ENCODE peak calls at places on chromosome 20, in five cellular contexts. W is Caki2; S is stimulated activated CD4-positive, alpha-beta T cell treated with anti-CD3 and anti-CD28 coated beads, Interleukin-12 subunit alpha, Interleukin-12 subunit beta, amount 100 ng/mL, for 4 hours; Y is stomach; K is C1 segment of cervical spinal cord. E is an unnamed sample.

GRCh38 chr20:56773731-56774130 is 144.6 kb downstream of the TFAP2C start:
- DNase-seq in S (no peak), W (no peak), Y (no peak), K (no peak), E (no peak)

GRCh38 chr20:32985596-32985995 is 18.6 kb downstream of the SUN5 start:
- DNase-seq in S (no peak), Y (no peak), K (no peak), W (no peak), E (no peak)

GRCh38 chr20:62027116-62027515 is 38.6 kb downstream of the TAF4 start:
- DNase-seq in S (no peak), Y (no peak), K (no peak), W (no peak), E (no peak)

GRCh38 chr20:50848846-50849673 is 54.2 kb downstream of the BCAS4 start:
- DNase-seq in W (no peak), K (peak), Y (peak), S (no peak), E (no peak)

GRCh38 chr20:54123587-54124180 is 50.1 kb downstream of the CYP24A1 start:
- DNase-seq in S (no peak), K (no peak), W (peak), Y (peak), E (peak)

GRCh38 chr20:55882922-55883321 is 122.4 kb downstream of the CBLN4 start:
- DNase-seq in Y (no peak), S (no peak), K (no peak), W (peak), E (no peak)

GRCh38 chr20:44098657-44099056 is 88.3 kb downstream of the JPH2 start:
- DNase-seq in W (no peak), K (no peak), S (no peak), Y (no peak), E (no peak)

GRCh38 chr20:5947276-5947675 is 3.1 kb downstream of the TRMT6 start:
- DNase-seq in W (no peak), S (peak), K (no peak), Y (no peak), E (no peak)

GRCh38 chr20:19497064-19497463 is 261.0 kb upstream of the RIN2 start:
- DNase-seq in S (no peak), W (no peak), K (no peak), Y (no peak), E (no peak)

GRCh38 chr20:50783903-50784302 is 11.0 kb upstream of the BCAS4 start:
- DNase-seq in K (no peak), Y (no peak), S (no peak), W (no peak), E (no peak)

GRCh38 chr20:2101935-2102584 is 433 bp downstream of the STK35 start:
- DNase-seq in S (peak), Y (peak), W (peak), K (peak), E (peak)

GRCh38 chr20:17680128-17680835 is 1.8 kb downstream of the RRBP1 start:
- DNase-seq in W (peak), Y (peak), S (no peak), K (no peak), E (peak)

GRCh38 chr20:33612001-33612400 is 50.1 kb upstream of the C20orf144 start:
- DNase-seq in Y (no peak), S (no peak), W (no peak), K (no peak), E (no peak)